ENCODE peak calls at places on chromosomes 1 and 21, in five cellular contexts. H is GM12878, K is ovary, U is suprapubic skin, D is stomach. W is an unnamed sample. For H3K27me3, the result is how much of the 10 kb centered on the place peaks cover.

GRCh38 chr1:224482619-224483018 is 48.0 kb upstream of the WDR26 start:
- DNase-seq in H (no peak), K (no peak), U (no peak), D (no peak), W (no peak)

GRCh38 chr1:39720094-39720999 is 18.3 kb upstream of the PPIE start:
- DNase-seq in H (no peak), K (no peak), U (no peak), D (no peak), W (no peak)

GRCh38 chr1:192951961-192952460 is 107.1 kb downstream of the UCHL5 start:
- DNase-seq in H (peak), K (no peak), U (no peak), D (no peak), W (no peak)

GRCh38 chr1:183953031-183953430 is 84.5 kb downstream of the COLGALT2 start:
- DNase-seq in H (no peak), K (no peak), U (no peak), D (no peak), W (no peak)

GRCh38 chr1:66311092-66311491 is 222.9 kb upstream of the SGIP1 start:
- DNase-seq in H (no peak), K (no peak), U (no peak), D (no peak), W (no peak)

GRCh38 chr1:9361630-9362256 is 69.0 kb downstream of the SPSB1 start:
- DNase-seq in H (no peak), K (no peak), U (no peak), D (no peak), W (no peak)

GRCh38 chr1:110829955-110830553 is 42.9 kb upstream of the CD53 start:
- DNase-seq in H (peak), K (no peak), U (no peak), D (no peak), W (no peak)

GRCh38 chr1:36223373-36223995 is 759 bp upstream of the THRAP3 start:
- DNase-seq in H (peak), K (no peak), U (peak), D (no peak), W (peak)

GRCh38 chr1:151881479-151881878 is 27.8 kb downstream of the THEM4 start:
- DNase-seq in H (no peak), K (no peak), U (no peak), D (no peak), W (no peak)

GRCh38 chr1:56147020-56147419 is 432.3 kb downstream of the PLPP3 start:
- DNase-seq in H (no peak), K (no peak), U (no peak), D (no peak), W (no peak)

GRCh38 chr1:169260478-169260877 is 107.1 kb downstream of the NME7 start:
- DNase-seq in H (no peak), K (no peak), U (no peak), D (no peak), W (no peak)

GRCh38 chr1:234969630-234970370 is 158.8 kb downstream of the TOMM20 start:
- DNase-seq in H (no peak), K (peak), U (peak), D (peak), W (no peak)

GRCh38 chr1:235035928-235036327 is 92.7 kb downstream of the TOMM20 start:
- DNase-seq in H (no peak), K (no peak), U (no peak), D (no peak), W (no peak)

GRCh38 chr1:86507935-86508582 is 38.8 kb upstream of the CLCA4 start:
- DNase-seq in H (no peak), K (no peak), U (no peak), D (no peak), W (no peak)

GRCh38 chr1:184970691-184971161 is 3.6 kb downstream of the NIBAN1 start:
- DNase-seq in H (no peak), K (no peak), U (no peak), D (no peak), W (no peak)

GRCh38 chr1:28449904-28450303 is 55.9 kb upstream of the RCC1 start:
- DNase-seq in H (peak), K (no peak), U (no peak), D (no peak), W (no peak)

GRCh38 chr1:26529655-26530539 is at the start of gene RPS6KA1:
- DNase-seq in H (no peak), K (peak), U (no peak), D (peak), W (no peak)

GRCh38 chr1:155591770-155592169 is 18.2 kb upstream of the MSTO1 start:
- DNase-seq in H (peak), K (no peak), U (no peak), D (no peak), W (peak)

GRCh38 chr1:155124503-155125463 is 2.9 kb upstream of the EFNA1 start:
- DNase-seq in H (no peak), K (no peak), U (no peak), D (peak), W (no peak)

GRCh38 chr1:205631727-205632373 is at the start of gene ELK4:
- DNase-seq in H (peak), K (peak), U (peak), D (peak), W (peak)

GRCh38 chr1:20867847-20868246 is 80.7 kb upstream of the HP1BP3 start:
- DNase-seq in H (no peak), K (no peak), U (no peak), D (no peak), W (no peak)

GRCh38 chr1:175922254-175922881 is 179.0 kb upstream of the TNR start:
- DNase-seq in H (no peak), K (no peak), U (no peak), D (no peak), W (no peak)

DNA sequence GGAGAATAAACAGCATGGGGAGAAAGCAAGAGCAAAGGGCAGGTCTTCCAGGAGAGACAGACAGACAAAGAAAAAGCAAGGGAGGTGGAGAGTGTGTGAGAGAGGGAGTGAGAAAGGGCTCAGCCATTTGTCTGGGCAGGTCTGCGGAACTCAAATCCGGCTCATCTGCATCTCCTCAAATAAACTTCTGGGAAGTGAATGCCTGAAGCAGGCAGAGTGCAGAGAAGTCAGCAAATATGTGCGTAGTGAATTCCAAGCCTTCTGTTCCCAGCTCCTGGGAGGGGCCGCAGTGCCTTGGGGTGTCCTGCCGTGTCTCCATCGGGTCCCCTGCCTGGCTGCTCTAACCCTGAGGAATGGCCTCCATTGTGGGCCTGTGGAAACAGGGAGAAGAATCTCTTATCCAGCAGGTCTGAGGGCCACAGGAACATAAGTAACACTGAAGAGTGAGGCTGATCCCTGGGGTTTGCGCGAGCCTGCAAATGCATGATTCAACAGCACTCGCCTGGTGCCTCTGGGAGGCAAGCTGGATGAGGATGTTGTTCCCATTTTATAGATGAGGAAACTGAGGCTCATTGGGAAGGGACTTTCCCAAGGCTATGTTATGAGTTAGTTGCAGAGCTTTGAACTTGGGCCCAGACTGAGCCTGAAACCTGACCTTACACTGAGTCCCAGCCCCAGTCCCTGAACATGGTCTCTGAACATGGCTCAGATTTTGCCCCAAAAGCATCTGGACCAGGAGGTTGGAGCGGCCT is 27.5 kb upstream of the POU3F1 start:
- DNase-seq in H (no peak), K (no peak), U (no peak), D (no peak), W (no peak)
- TF ChIP-seq CTCF in H (no peak), K (no peak), U (no peak), D (no peak), W (no peak)

GRCh38 chr1:115089443-115090340 is at the start of gene TSPAN2:
- DNase-seq in H (no peak), K (no peak), U (no peak), D (peak), W (peak)
- TF ChIP-seq EP300 in H (no peak), K (no peak), U (no peak), D (no peak), W (no peak)

DNA sequence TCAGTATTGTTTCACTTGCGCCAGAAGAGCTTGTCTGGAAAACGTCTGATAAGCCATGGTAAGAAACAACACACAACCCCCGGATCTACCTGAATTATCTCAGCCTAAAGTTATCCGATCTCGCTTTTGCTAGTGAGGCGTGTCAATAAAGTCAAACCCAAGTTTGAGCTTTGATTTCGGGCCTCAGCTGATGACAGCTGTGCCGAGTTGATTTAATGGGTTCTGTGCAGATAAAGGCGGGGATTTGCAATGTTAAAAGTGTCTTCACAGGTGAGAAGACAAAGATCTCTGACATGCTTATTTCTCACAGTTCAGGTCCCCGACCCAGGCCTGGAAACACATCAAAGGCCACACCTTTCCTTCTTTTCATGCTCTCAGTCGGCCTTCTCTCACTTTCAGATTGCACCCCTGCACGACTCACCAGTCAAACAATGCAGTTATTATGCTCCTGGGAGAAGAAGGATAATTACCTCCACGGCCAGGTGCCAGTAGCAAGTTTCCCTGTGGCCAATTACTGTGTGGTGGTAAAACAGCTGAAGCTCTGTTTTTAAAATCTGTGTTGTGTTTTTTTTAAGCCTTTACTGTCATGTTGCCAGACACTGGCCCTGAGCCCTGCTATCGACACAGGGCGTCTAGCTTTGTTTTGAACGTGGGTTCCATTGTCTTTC is 245.3 kb upstream of the RUNX1 start:
- DNase-seq in H (no peak), K (no peak), U (no peak), D (peak), W (no peak)
- H3K27me3 ChIP-seq in H (under half), K (under half), U (under half), D (under half), W (under half)

DNA sequence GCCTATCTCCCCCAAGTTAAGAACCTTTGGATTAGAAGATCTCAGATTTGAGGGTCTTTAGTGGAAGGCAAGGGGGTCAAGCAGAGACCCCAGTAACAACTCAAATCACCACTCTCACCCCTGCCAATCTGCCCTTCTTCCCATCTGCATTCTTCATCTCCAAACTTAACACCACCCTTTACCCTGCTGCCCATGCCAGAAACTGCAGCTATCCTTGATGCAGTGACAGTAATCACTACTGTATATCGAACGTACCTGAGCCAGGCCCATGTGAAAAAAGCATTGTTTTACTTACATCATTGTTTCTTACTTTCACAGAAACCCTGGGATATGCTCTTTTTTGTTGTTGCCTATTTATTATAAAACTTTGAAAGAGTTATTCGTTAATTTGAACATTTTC is 26.5 kb downstream of the NSUN4 start:
- DNase-seq in H (no peak), K (no peak), U (no peak), D (no peak), W (no peak)
- TF ChIP-seq CTCF in H (no peak), K (no peak), U (no peak), D (no peak), W (no peak)

GRCh38 chr1:61612600-61612999 is 112.3 kb downstream of the TM2D1 start:
- DNase-seq in H (no peak), K (no peak), U (no peak), D (no peak), W (no peak)
- TF ChIP-seq EP300 in H (no peak), K (no peak), U (no peak), D (no peak), W (no peak)

W was measured in tibial nerve.